ENCODE peak calls at places on chromosomes 4 and X, in five cellular contexts. V is fibroblast of pulmonary artery, Q is ELR, X is ecto neural progenitor cell, N is M059J. C is an unnamed sample.

GRCh38 chr4:85028910-85029309 is 62.4 kb upstream of the WDFY3 start:
- DNase-seq in V (peak), Q (peak), X (no peak), N (peak), C (no peak)

GRCh38 chr4:2964077-2964471 is 703 bp downstream of the GRK4 start:
- DNase-seq in V (no peak), Q (no peak), X (no peak), N (no peak), C (no peak)

GRCh38 chr4:166195101-166195500 is 322.1 kb downstream of the TLL1 start:
- DNase-seq in V (no peak), Q (peak), X (no peak), N (peak), C (no peak)

GRCh38 chrX:11757729-11758399 is at the start of gene MSL3:
- DNase-seq in V (peak), Q (peak), X (peak), N (peak), C (peak)

GRCh38 chrX:55196688-55197087 is 23.5 kb upstream of the PAGE5 start:
- DNase-seq in V (no peak), Q (no peak), X (no peak), N (no peak), C (no peak)

GRCh38 chr4:2940267-2941137 is 22.7 kb downstream of the NOP14 start:
- DNase-seq in V (no peak), Q (no peak), X (no peak), N (no peak), C (peak)

GRCh38 chrX:108396188-108396885 is 41.9 kb downstream of the COL4A6 start:
- DNase-seq in V (peak), Q (peak), X (no peak), N (peak), C (peak)

GRCh38 chrX:7198499-7198898 is 50.5 kb upstream of the PUDP start:
- DNase-seq in V (no peak), Q (no peak), X (no peak), N (no peak), C (no peak)

GRCh38 chrX:129768186-129768585 is 11.6 kb upstream of the SASH3 start:
- DNase-seq in V (no peak), Q (no peak), X (no peak), N (no peak), C (no peak)

GRCh38 chr4:69831646-69832325 is 28.2 kb downstream of the SULT1E1 start:
- DNase-seq in V (no peak), Q (no peak), X (no peak), N (no peak), C (no peak)

GRCh38 chrX:96182366-96182765 is 502.3 kb upstream of the DIAPH2 start:
- DNase-seq in V (peak), Q (peak), X (no peak), N (no peak), C (peak)

GRCh38 chr4:1362521-1362920 is 15.5 kb downstream of the UVSSA start:
- DNase-seq in V (no peak), Q (no peak), X (no peak), N (no peak), C (no peak)

GRCh38 chrX:39894626-39895025 is 203.1 kb downstream of the BCOR start:
- DNase-seq in V (no peak), Q (no peak), X (no peak), N (peak), C (no peak)

GRCh38 chr4:115763051-115763450 is 649.6 kb upstream of the NDST4 start:
- DNase-seq in V (no peak), Q (no peak), X (no peak), N (no peak), C (no peak)

GRCh38 chr4:130808492-130808891 is 1712.5 kb downstream of the C4orf33 start:
- DNase-seq in V (peak), Q (peak), X (no peak), N (peak), C (no peak)

GRCh38 chr4:173318648-173319211 is 15.4 kb downstream of the HMGB2 start:
- DNase-seq in V (peak), Q (peak), X (no peak), N (peak), C (no peak)

GRCh38 chr4:19508442-19508841 is 743.3 kb upstream of the SLIT2 start:
- DNase-seq in V (no peak), Q (peak), X (no peak), N (no peak), C (no peak)

GRCh38 chr4:88937081-88937480 is 119.9 kb downstream of the FAM13A start:
- DNase-seq in V (peak), Q (peak), X (no peak), N (peak), C (no peak)

GRCh38 chr4:128384765-128385164 is 97.2 kb upstream of the PGRMC2 start:
- DNase-seq in V (no peak), Q (no peak), X (no peak), N (no peak), C (no peak)

GRCh38 chrX:21412029-21412428 is 37.8 kb downstream of the CNKSR2 start:
- DNase-seq in V (no peak), Q (peak), X (no peak), N (no peak), C (no peak)

GRCh38 chr4:15533817-15534216 is 64.1 kb downstream of the CC2D2A start:
- DNase-seq in V (no peak), Q (no peak), X (no peak), N (no peak), C (no peak)

GRCh38 chr4:142645478-142646108 is 200.5 kb downstream of the INPP4B start:
- DNase-seq in V (peak), Q (no peak), X (no peak), N (peak), C (no peak)

GRCh38 chr4:125719987-125720386 is 405.2 kb downstream of the FAT4 start:
- DNase-seq in V (peak), Q (peak), X (no peak), N (peak), C (no peak)

GRCh38 chr4:2353222-2354107 is 65.0 kb downstream of the ZFYVE28 start:
- DNase-seq in V (peak), Q (no peak), X (no peak), N (no peak), C (peak)

GRCh38 chrX:23369037-23369436 is 34.4 kb downstream of the PTCHD1 start:
- DNase-seq in V (no peak), Q (no peak), X (no peak), N (no peak), C (no peak)

GRCh38 chr4:3813151-3813905 is 47.1 kb downstream of the ADRA2C start:
- DNase-seq in V (no peak), Q (no peak), X (no peak), N (no peak), C (no peak)

GRCh38 chrX:132165651-132166050 is 37.8 kb upstream of the FRMD7 start:
- DNase-seq in V (no peak), Q (peak), X (no peak), N (peak), C (no peak)

GRCh38 chrX:38342853-38343778 is 9.3 kb upstream of the OTC start:
- DNase-seq in V (no peak), Q (no peak), X (no peak), N (no peak), C (no peak)

GRCh38 chr4:33160126-33160525 is 2440.0 kb downstream of the PCDH7 start:
- DNase-seq in V (peak), Q (peak), X (no peak), N (peak), C (no peak)

GRCh38 chr4:954211-955020 is 19.0 kb downstream of the DGKQ start:
- DNase-seq in V (no peak), Q (no peak), X (no peak), N (no peak), C (peak)

GRCh38 chr4:26061248-26061986 is 147.4 kb downstream of the SMIM20 start:
- DNase-seq in V (peak), Q (peak), X (no peak), N (peak), C (peak)

GRCh38 chrX:105282077-105282476 is 61.6 kb upstream of the TEX13A start:
- DNase-seq in V (peak), Q (peak), X (no peak), N (no peak), C (no peak)

GRCh38 chrX:154021131-154021611 is 1.5 kb upstream of the IRAK1 start:
- DNase-seq in V (peak), Q (peak), X (no peak), N (peak), C (peak)

C was measured in islet precursor cell.